ENCODE peak calls at places on chromosomes 6 and 20, in nine cellular contexts. D is fibroblast of lung, J is sigmoid colon, C is spleen, B is GM23338, X is stomach, S is osteocyte, Y is left ventricle myocardium inferior, W is WTC11. G is an unnamed sample.

GRCh38 chr6:95576621-95577316 is 566 bp upstream of the MANEA start:
- DNase-seq in S (no peak), X (no peak), C (no peak), Y (no peak), W (no peak), B (no peak), J (no peak), D (peak; percentile 41), G (no peak)

GRCh38 chr6:41373919-41374617 is 38.7 kb downstream of the NCR2 start:
- DNase-seq in X (no peak), Y (no peak), S (peak; percentile 81), D (no peak), W (peak; percentile 72), C (no peak), B (peak; percentile 85), J (no peak), G (no peak)

GRCh38 chr6:39599341-39599740 is 125.9 kb downstream of the KIF6 start:
- DNase-seq in J (no peak), W (no peak), Y (no peak), S (no peak), X (no peak), B (no peak), D (no peak), C (no peak), G (no peak)

GRCh38 chr20:37390503-37390890 is 44.6 kb downstream of the SRC start:
- DNase-seq in D (no peak), Y (no peak), S (no peak), X (no peak), B (no peak), C (peak; percentile 48), J (peak; percentile 44), W (no peak), G (peak; percentile 18)

GRCh38 chr6:164439331-164439730 is 870.1 kb downstream of the C6orf118 start:
- DNase-seq in W (no peak), J (no peak), B (no peak), Y (no peak), X (no peak), S (no peak), D (no peak), C (no peak), G (no peak)

GRCh38 chr6:149766156-149766768 is 16.7 kb downstream of the PCMT1 start:
- DNase-seq in X (peak; percentile 48), Y (no peak), D (peak; percentile 98), W (no peak), J (no peak), C (no peak), S (peak; percentile 79), B (no peak), G (no peak)

GRCh38 chr6:149456311-149457021 is 28.3 kb downstream of the ZC3H12D start:
- DNase-seq in D (no peak), J (no peak), W (no peak), X (no peak), B (no peak), C (peak; percentile 74), Y (no peak), S (no peak), G (no peak)

GRCh38 chr6:17968081-17968518 is 19.3 kb downstream of the KIF13A start:
- DNase-seq in C (no peak), D (no peak), X (no peak), B (no peak), S (no peak), W (no peak), Y (no peak), J (no peak), G (no peak)

GRCh38 chr20:24771651-24772061 is 177.4 kb upstream of the CST7 start:
- DNase-seq in X (peak; percentile 24), S (peak; percentile 70), C (peak; percentile 69), B (no peak), D (no peak), Y (no peak), W (no peak), J (no peak), G (peak; percentile 90)

GRCh38 chr20:21693322-21693721 is 12.1 kb upstream of the PAX1 start:
- DNase-seq in C (no peak), Y (no peak), J (no peak), X (no peak), B (peak; percentile 81), D (no peak), S (no peak), W (peak; percentile 71), G (no peak)

GRCh38 chr20:47272893-47273590 is 83.5 kb downstream of the ZMYND8 start:
- DNase-seq in D (peak; percentile 69), B (peak; percentile 85), J (peak; percentile 71), S (no peak), W (peak; percentile 28), X (peak; percentile 38), C (no peak), Y (no peak), G (no peak)

GRCh38 chr6:13538084-13538483 is 36.3 kb upstream of the SIRT5 start:
- DNase-seq in S (no peak), Y (no peak), X (no peak), J (no peak), C (no peak), D (peak; percentile 80), W (no peak), B (peak; percentile 41), G (no peak)

GRCh38 chr6:84280639-84281038 is 53.2 kb upstream of the CEP162 start:
- DNase-seq in C (no peak), J (no peak), B (no peak), S (no peak), W (no peak), D (no peak), Y (no peak), X (no peak), G (no peak)

GRCh38 chr20:6558361-6558760 is 209.1 kb upstream of the BMP2 start:
- DNase-seq in Y (no peak), S (no peak), B (peak; percentile 50), W (no peak), C (no peak), X (no peak), J (no peak), D (no peak), G (no peak)

GRCh38 chr6:66851930-66852329 is 1144.9 kb upstream of the EYS start:
- DNase-seq in X (no peak), S (no peak), Y (no peak), J (no peak), W (no peak), D (peak; percentile 56), C (no peak), B (no peak), G (no peak)

GRCh38 chr6:134123666-134124208 is 71.3 kb upstream of the SLC2A12 start:
- DNase-seq in J (no peak), S (no peak), Y (no peak), B (peak; percentile 88), C (no peak), D (peak; percentile 92), W (peak; percentile 21), X (no peak), G (no peak)

GRCh38 chr6:41318648-41319565 is 16.5 kb upstream of the NCR2 start:
- DNase-seq in B (peak; percentile 94), J (peak; percentile 86), Y (peak; percentile 83), W (peak; percentile 85), X (peak; percentile 83), D (peak; percentile 80), C (peak; percentile 97), S (no peak), G (peak; percentile 92)

GRCh38 chr6:29628419-29629281 is 4.3 kb downstream of the GABBR1 start:
- DNase-seq in D (peak; percentile 69), X (peak; percentile 76), W (peak; percentile 93), B (peak; percentile 96), Y (peak; percentile 77), S (peak; percentile 92), J (peak; percentile 92), C (peak; percentile 90), G (no peak)
- TF ChIP-seq CTCF in D (peak; percentile 81), X (no peak), W (peak; percentile 22), B (peak; percentile 54), Y (peak; percentile 76), S (peak; percentile 83), J (peak; percentile 57), C (peak; percentile 47), G (peak; percentile 88)

GRCh38 chr6:160138839-160139419 is 17.3 kb downstream of the SLC22A1 start:
- DNase-seq in S (peak; percentile 34), Y (no peak), D (no peak), X (no peak), B (no peak), J (peak; percentile 46), W (no peak), C (no peak), G (no peak)
- TF ChIP-seq CTCF in S (no peak), Y (no peak), D (no peak), X (no peak), B (no peak), J (no peak), W (no peak), C (no peak), G (no peak)

GRCh38 chr20:23331450-23331849 is 19.1 kb upstream of the NXT1 start:
- DNase-seq in S (no peak), W (no peak), J (peak; percentile 37), C (no peak), D (no peak), X (no peak), Y (no peak), B (no peak), G (no peak)

GRCh38 chr20:23334111-23334510 is 16.5 kb upstream of the NXT1 start:
- DNase-seq in C (no peak), X (no peak), J (no peak), Y (no peak), W (no peak), B (no peak), D (no peak), S (no peak), G (no peak)

GRCh38 chr20:23335521-23335920 is 15.1 kb upstream of the NXT1 start:
- DNase-seq in S (no peak), X (no peak), D (no peak), J (peak; percentile 17), C (no peak), B (no peak), W (no peak), Y (no peak), G (no peak)

GRCh38 chr20:23332467-23332866 is 18.1 kb upstream of the NXT1 start:
- DNase-seq in B (no peak), D (no peak), Y (no peak), W (no peak), J (peak; percentile 19), C (no peak), S (no peak), X (no peak), G (no peak)

GRCh38 chr20:23331951-23332350 is 18.6 kb upstream of the NXT1 start:
- DNase-seq in D (no peak), J (no peak), C (no peak), X (no peak), W (no peak), Y (no peak), B (no peak), S (no peak), G (no peak)
- TF ChIP-seq CTCF in D (no peak), J (no peak), C (no peak), X (no peak), W (no peak), Y (no peak), B (no peak), S (no peak), G (no peak)

DNA sequence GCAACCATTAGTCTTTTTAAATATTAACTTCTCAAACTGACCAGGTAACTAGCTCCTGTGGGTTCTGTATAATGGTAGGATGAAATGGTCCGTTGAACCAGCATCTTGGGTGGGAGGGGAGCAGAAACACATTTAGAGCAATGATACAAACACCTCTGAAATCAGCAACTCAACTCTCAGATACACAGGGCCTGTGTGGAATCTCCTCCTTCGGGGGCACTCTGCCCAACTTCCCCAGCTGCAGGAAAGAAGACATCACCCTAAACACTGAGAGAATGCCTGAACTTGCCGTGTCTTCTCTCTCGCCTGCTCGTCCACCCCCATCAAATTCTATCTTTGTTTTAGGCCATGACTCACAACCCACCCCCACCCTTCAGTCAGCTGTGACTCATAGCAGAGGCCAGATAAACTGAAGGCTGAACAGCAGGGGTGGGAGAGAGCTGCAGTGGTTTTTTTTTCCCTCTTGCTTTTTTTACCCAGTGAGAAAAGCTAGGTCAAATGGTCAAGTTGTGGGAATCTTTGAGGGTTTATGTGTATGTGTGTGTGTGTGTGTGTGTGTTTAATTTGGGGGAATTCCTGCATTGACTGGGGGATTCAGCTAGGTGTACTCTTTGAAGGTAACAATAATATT is 593.4 kb upstream of the JAG1 start:
- DNase-seq in W (no peak), B (peak; percentile 46), S (peak; percentile 85), J (no peak), X (no peak), D (peak; percentile 95), C (no peak), Y (peak; percentile 40), G (no peak)
- TF ChIP-seq CTCF in W (no peak), B (no peak), S (no peak), J (no peak), X (no peak), D (peak; percentile 28), C (no peak), Y (peak; percentile 16), G (peak; percentile 49)

G was measured in chondrocyte.